ENCODE peak calls at places on chromosome 13, in four cellular contexts. K is activated CD4-positive, alpha-beta T cell treated with anti-CD3 and anti-CD28 coated beads, Interleukin-2, amount 10 ng/mL, durations not matched to agents 7 days and 5 days; N is left ventricle myocardium inferior; W is GF-D8. D is an unnamed sample.

GRCh38 chr13:96984061-96984508 is 10.2 kb downstream of the OXGR1 start:
- DNase-seq in K (no peak), N (no peak), W (no peak), D (no peak)

GRCh38 chr13:112616586-112617381 is 28.8 kb upstream of the TUBGCP3 start:
- DNase-seq in K (peak; percentile 46), N (no peak), W (peak; percentile 4), D (no peak)

GRCh38 chr13:23385931-23386330 is 47.6 kb downstream of the SACS start:
- DNase-seq in K (no peak), N (no peak), W (no peak), D (no peak)

GRCh38 chr13:99892189-99892588 is 79.4 kb downstream of the ZIC5 start:
- DNase-seq in K (no peak), N (no peak), W (no peak), D (no peak)

GRCh38 chr13:33639158-33639557 is 178.8 kb upstream of the RFC3 start:
- DNase-seq in K (no peak), N (no peak), W (no peak), D (no peak)

GRCh38 chr13:73284475-73284874 is 225.7 kb downstream of the KLF5 start:
- DNase-seq in K (no peak), N (no peak), W (no peak), D (no peak)

GRCh38 chr13:20161275-20161950 is 561 bp upstream of the GJA3 start:
- DNase-seq in K (peak; percentile 52), N (no peak), W (no peak), D (no peak)

GRCh38 chr13:25771208-25771607 is 280.6 kb downstream of the SHISA2 start:
- DNase-seq in K (no peak), N (no peak), W (no peak), D (no peak)

GRCh38 chr13:92989301-92989700 is 237.3 kb upstream of the GPC6 start:
- DNase-seq in K (no peak), N (no peak), W (no peak), D (no peak)

GRCh38 chr13:107459430-107459829 is 755.9 kb downstream of the LIG4 start:
- DNase-seq in K (no peak), N (no peak), W (no peak), D (no peak)

GRCh38 chr13:44719857-44720671 is 143.9 kb upstream of the TSC22D1 start:
- DNase-seq in K (no peak), N (no peak), W (no peak), D (no peak)

GRCh38 chr13:40116008-40116407 is 460.5 kb downstream of the COG6 start:
- DNase-seq in K (peak; percentile 29), N (no peak), W (no peak), D (no peak)

GRCh38 chr13:26497991-26498423 is 59.5 kb upstream of the WASF3 start:
- DNase-seq in K (no peak), N (no peak), W (no peak), D (no peak)

GRCh38 chr13:110911880-110912279 is 3.0 kb downstream of the ANKRD10 start:
- DNase-seq in K (no peak), N (no peak), W (no peak), D (no peak)

GRCh38 chr13:94233401-94233800 is 246.1 kb downstream of the DCT start:
- DNase-seq in K (no peak), N (peak; percentile 20), W (no peak), D (no peak)

GRCh38 chr13:27918041-27918917 is 1.5 kb upstream of the PDX1 start:
- DNase-seq in K (no peak), N (no peak), W (no peak), D (no peak)

GRCh38 chr13:99421758-99422555 is 79.3 kb upstream of the TM9SF2 start:
- DNase-seq in K (peak; percentile 55), N (no peak), W (no peak), D (peak; percentile 19)

GRCh38 chr13:20136781-20137703 is 23.8 kb downstream of the GJA3 start:
- DNase-seq in K (peak; percentile 48), N (no peak), W (no peak), D (peak; percentile 61)

GRCh38 chr13:32039056-32039455 is 7.5 kb downstream of the FRY start:
- DNase-seq in K (no peak), N (no peak), W (no peak), D (no peak)

GRCh38 chr13:71067164-71067815 is 799.7 kb downstream of the DACH1 start:
- DNase-seq in K (no peak), N (no peak), W (no peak), D (no peak)

GRCh38 chr13:40389081-40389641 is 277.3 kb downstream of the FOXO1 start:
- DNase-seq in K (peak; percentile 71), N (no peak), W (no peak), D (no peak)

GRCh38 chr13:84870190-84870589 is 929.0 kb downstream of the SLITRK6 start:
- DNase-seq in K (no peak), N (no peak), W (no peak), D (no peak)

GRCh38 chr13:28355822-28356371 is 139.0 kb downstream of the FLT1 start:
- DNase-seq in K (peak; percentile 20), N (no peak), W (peak; percentile 40), D (no peak)

GRCh38 chr13:48162182-48162581 is 67.3 kb upstream of the MED4 start:
- DNase-seq in K (no peak), N (no peak), W (peak; percentile 65), D (no peak)

GRCh38 chr13:75196112-75196855 is 285.7 kb downstream of the TBC1D4 start:
- DNase-seq in K (no peak), N (no peak), W (no peak), D (no peak)

GRCh38 chr13:49690990-49691886 is at the start of gene EBPL:
- DNase-seq in K (peak; percentile 92), N (peak; percentile 93), W (peak; percentile 75), D (peak; percentile 98)

GRCh38 chr13:23657056-23657455 is 86.8 kb downstream of the TNFRSF19 start:
- DNase-seq in K (no peak), N (no peak), W (no peak), D (no peak)

GRCh38 chr13:59890064-59890463 is 273.7 kb downstream of the DIAPH3 start:
- DNase-seq in K (no peak), N (no peak), W (no peak), D (no peak)

GRCh38 chr13:27854606-27855005 is 62.3 kb downstream of the GSX1 start:
- DNase-seq in K (no peak), N (no peak), W (no peak), D (no peak)

GRCh38 chr13:99421271-99421670 is 80.0 kb upstream of the TM9SF2 start:
- DNase-seq in K (no peak), N (no peak), W (no peak), D (no peak)

GRCh38 chr13:40149611-40150283 is 494.3 kb downstream of the COG6 start:
- DNase-seq in K (no peak), N (no peak), W (no peak), D (no peak)

GRCh38 chr13:43573361-43573740 is 213.4 kb downstream of the ENOX1 start:
- DNase-seq in K (no peak), N (no peak), W (no peak), D (no peak)

GRCh38 chr13:33125821-33126570 is 109.8 kb downstream of the KL start:
- DNase-seq in K (no peak), N (peak; percentile 61), W (no peak), D (peak; percentile 78)

GRCh38 chr13:51675877-51676276 is 91.6 kb downstream of the WDFY2 start:
- DNase-seq in K (no peak), N (no peak), W (no peak), D (no peak)

D was measured in right lobe of liver.